ENCODE peak calls at places on chromosomes 6 and 20, in four cellular contexts. V, L, N and O are unnamed samples.

GRCh38 chr6:118187568-118188164 is 280.6 kb downstream of the SLC35F1 start:
- DNase-seq in V (no peak), L (no peak), N (no peak), O (no peak)

GRCh38 chr6:114862809-114863208 is 520.0 kb upstream of the HS3ST5 start:
- DNase-seq in V (no peak), L (no peak), N (no peak), O (no peak)

GRCh38 chr6:13614126-13614925 is 809 bp upstream of the NOL7 start:
- DNase-seq in V (no peak), L (no peak), N (peak), O (no peak)

GRCh38 chr6:143150291-143150690 is 89.6 kb downstream of the AIG1 start:
- DNase-seq in V (no peak), L (no peak), N (no peak), O (no peak)

GRCh38 chr6:162198925-162199324 is 528.6 kb downstream of the PRKN start:
- DNase-seq in V (no peak), L (no peak), N (peak), O (no peak)

GRCh38 chr6:36544228-36544627 is 3.1 kb downstream of the STK38 start:
- DNase-seq in V (no peak), L (no peak), N (no peak), O (no peak)

GRCh38 chr20:46406986-46407670 is 713 bp upstream of the ELMO2 start:
- DNase-seq in V (no peak), L (no peak), N (peak), O (peak)

GRCh38 chr6:71411882-71412281 is 123.3 kb downstream of the OGFRL1 start:
- DNase-seq in V (no peak), L (no peak), N (no peak), O (no peak)

GRCh38 chr6:39760246-39760952 is 31.8 kb upstream of the DAAM2 start:
- DNase-seq in V (no peak), L (no peak), N (no peak), O (no peak)

GRCh38 chr20:21554985-21555384 is 41.1 kb upstream of the NKX2-2 start:
- DNase-seq in V (no peak), L (no peak), N (no peak), O (no peak)

GRCh38 chr6:151376440-151376839 is 14.9 kb downstream of the ZBTB2 start:
- DNase-seq in V (no peak), L (no peak), N (no peak), O (no peak)

GRCh38 chr6:24520929-24521546 is 26.3 kb downstream of the ALDH5A1 start:
- DNase-seq in V (peak), L (no peak), N (peak), O (peak)

GRCh38 chr20:25683050-25683449 is 13.6 kb downstream of the ZNF337 start:
- DNase-seq in V (no peak), L (no peak), N (no peak), O (no peak)

GRCh38 chr6:125588268-125588667 is 161.2 kb upstream of the HEY2 start:
- DNase-seq in V (no peak), L (no peak), N (no peak), O (no peak)

GRCh38 chr20:11703119-11703518 is 214.6 kb upstream of the BTBD3 start:
- DNase-seq in V (no peak), L (no peak), N (no peak), O (no peak)

GRCh38 chr6:19417713-19418112 is 419.5 kb upstream of the ID4 start:
- DNase-seq in V (no peak), L (no peak), N (no peak), O (peak)

GRCh38 chr6:80335061-80335660 is 228.7 kb downstream of the BCKDHB start:
- DNase-seq in V (no peak), L (no peak), N (no peak), O (no peak)

GRCh38 chr20:48750941-48751620 is 76.7 kb downstream of the PREX1 start:
- DNase-seq in V (peak), L (no peak), N (no peak), O (no peak)

GRCh38 chr6:337782-338464 is 45.6 kb downstream of the DUSP22 start:
- DNase-seq in V (no peak), L (no peak), N (no peak), O (no peak)

GRCh38 chr20:9884666-9885065 is 45.8 kb upstream of the PAK5 start:
- DNase-seq in V (no peak), L (no peak), N (no peak), O (no peak)

GRCh38 chr6:112116215-112116614 is 28.8 kb downstream of the FAM229B start:
- DNase-seq in V (no peak), L (no peak), N (peak), O (no peak)

GRCh38 chr20:58045156-58045555 is 183.3 kb downstream of the ANKRD60 start:
- DNase-seq in V (peak), L (no peak), N (no peak), O (no peak)

GRCh38 chr20:32050851-32051556 is 1.0 kb upstream of the HCK start:
- DNase-seq in V (peak), L (no peak), N (no peak), O (no peak)

GRCh38 chr20:32966382-32966781 is 37.9 kb downstream of the SUN5 start:
- DNase-seq in V (no peak), L (no peak), N (no peak), O (no peak)

GRCh38 chr20:16945619-16946018 is 197.5 kb downstream of the OTOR start:
- DNase-seq in V (no peak), L (no peak), N (no peak), O (no peak)

GRCh38 chr6:106609699-106610098 is 19.6 kb downstream of the RTN4IP1 start:
- DNase-seq in V (no peak), L (no peak), N (peak), O (peak)

GRCh38 chr20:47606414-47607207 is 104.9 kb downstream of the NCOA3 start:
- DNase-seq in V (no peak), L (no peak), N (no peak), O (no peak)

GRCh38 chr20:13995086-13995665 is at the start of gene MACROD2:
- DNase-seq in V (peak), L (peak), N (peak), O (peak)

GRCh38 chr20:62956387-62957135 is 4.1 kb downstream of the SLC17A9 start:
- DNase-seq in V (no peak), L (no peak), N (no peak), O (no peak)

GRCh38 chr6:31401403-31401802 is 2.0 kb upstream of the MICA start:
- DNase-seq in V (no peak), L (no peak), N (peak), O (peak)

GRCh38 chr6:31402324-31403282 is 792 bp upstream of the MICA start:
- DNase-seq in V (no peak), L (no peak), N (no peak), O (no peak)

GRCh38 chr6:31400467-31401289 is 2.7 kb upstream of the MICA start:
- DNase-seq in V (peak), L (peak), N (peak), O (peak)

GRCh38 chr6:31397901-31398300 is 5.5 kb upstream of the MICA start:
- DNase-seq in V (no peak), L (no peak), N (no peak), O (no peak)

GRCh38 chr6:31399589-31400466 is 3.6 kb upstream of the MICA start:
- DNase-seq in V (peak), L (peak), N (peak), O (peak)
- TF ChIP-seq EZH2 in V (no peak), L (no peak), N (no peak), O (no peak)

DNA sequence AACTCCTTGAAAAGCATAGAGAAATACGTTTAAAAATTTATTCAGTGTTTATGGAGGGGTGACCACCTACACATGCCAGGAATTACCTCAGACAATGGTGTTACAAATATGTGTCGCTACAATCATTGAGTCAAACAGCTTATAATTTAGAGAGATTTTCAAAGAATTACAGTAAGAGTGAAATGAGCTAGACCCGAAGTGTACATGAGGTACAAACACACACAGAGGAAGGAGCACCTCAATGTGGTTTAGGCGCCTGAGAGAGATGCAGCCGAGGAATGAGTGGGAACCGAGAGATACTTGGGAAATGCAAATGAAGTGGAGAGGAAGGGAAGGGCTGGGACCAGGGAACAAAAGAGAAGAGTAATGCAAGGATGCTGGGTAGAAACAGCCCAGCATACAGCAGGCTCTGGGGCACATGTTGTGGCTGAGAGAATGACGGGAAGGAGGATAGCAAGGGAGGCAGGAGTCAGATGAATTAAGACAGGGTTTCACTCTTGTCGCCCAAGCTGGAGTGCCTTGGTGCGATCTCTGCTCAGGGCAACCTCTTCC is 15.5 kb downstream of the EEF1E1 start:
- DNase-seq in V (no peak), L (no peak), N (no peak), O (no peak)
- TF ChIP-seq MAX in V (peak), L (no peak), N (no peak), O (no peak)

DNA sequence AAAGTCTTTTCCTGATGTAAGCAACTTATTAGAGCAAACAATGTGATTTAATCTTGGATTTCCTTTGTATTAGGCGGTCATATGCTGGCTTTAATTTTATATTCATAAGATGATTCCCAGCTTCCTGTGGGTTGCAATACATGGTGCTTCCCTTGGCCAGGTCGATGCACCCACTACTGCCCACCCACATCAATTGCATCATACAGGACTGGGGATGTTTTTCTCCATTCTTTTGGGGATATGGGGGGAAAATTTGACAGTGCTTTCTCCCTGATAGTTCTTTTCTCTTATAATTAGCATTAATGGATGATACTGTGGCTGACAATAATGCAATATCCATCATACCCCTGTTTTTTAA is 187.6 kb downstream of the JARID2 start:
- DNase-seq in V (no peak), L (no peak), N (no peak), O (no peak)
- TF ChIP-seq FOSL1 in V (no peak), L (no peak), N (no peak), O (no peak)

GRCh38 chr6:28988536-28989415 is 16.3 kb downstream of the ZNF311 start:
- DNase-seq in V (peak), L (peak), N (no peak), O (peak)
- TF ChIP-seq EZH2 in V (no peak), L (no peak), N (no peak), O (no peak)

GRCh38 chr6:154508573-154509375 is 1.7 kb downstream of the CNKSR3 start:
- DNase-seq in V (no peak), L (peak), N (peak), O (no peak)

GRCh38 chr6:154507209-154507898 is 3.1 kb downstream of the CNKSR3 start:
- DNase-seq in V (no peak), L (no peak), N (peak), O (no peak)

GRCh38 chr6:154510144-154510905 is at the start of gene CNKSR3:
- DNase-seq in V (peak), L (peak), N (peak), O (peak)

GRCh38 chr6:154511735-154512097 is 1.2 kb upstream of the CNKSR3 start:
- DNase-seq in V (no peak), L (no peak), N (no peak), O (no peak)

GRCh38 chr6:154509421-154510143 is 903 bp downstream of the CNKSR3 start:
- DNase-seq in V (peak), L (peak), N (peak), O (no peak)
- TF ChIP-seq MAX in V (peak), L (peak), N (peak), O (no peak)

GRCh38 chr20:1438361-1438760 is 28.3 kb downstream of the NSFL1C start:
- DNase-seq in V (no peak), L (no peak), N (no peak), O (no peak)
- TF ChIP-seq FOSL1 in V (no peak), L (no peak), N (no peak), O (no peak)

GRCh38 chr20:41366546-41367392 is at the start of gene EMILIN3:
- DNase-seq in V (peak), L (no peak), N (no peak), O (no peak)
- TF ChIP-seq EZH2 in V (peak), L (no peak), N (no peak), O (no peak)

DNA sequence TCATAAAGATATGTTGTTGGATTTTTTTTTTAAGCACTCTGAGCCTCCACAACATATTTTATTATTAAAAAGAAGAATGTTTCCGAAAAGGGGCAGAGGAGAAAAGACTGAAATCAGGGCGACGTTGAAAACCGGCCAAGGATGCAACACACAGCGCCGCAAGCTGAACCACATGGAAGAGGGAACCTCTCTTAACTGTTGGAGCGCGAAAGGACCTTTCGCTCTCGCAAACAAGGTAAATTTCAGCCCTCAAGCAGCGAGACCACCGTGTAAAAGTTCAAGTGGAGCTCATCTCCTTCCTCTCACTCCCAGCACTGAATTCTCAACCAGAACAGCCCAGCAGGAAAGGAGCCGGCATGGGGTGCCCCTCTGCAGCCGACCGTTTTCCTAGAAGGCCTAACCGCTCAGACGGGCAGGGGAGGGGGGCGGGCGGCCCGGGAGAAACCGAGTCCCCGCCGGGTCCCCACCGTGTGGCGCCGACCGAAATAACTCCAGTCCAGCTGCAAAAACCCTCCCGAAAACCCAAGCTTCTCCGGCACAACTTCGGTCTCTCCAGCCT is 619 bp downstream of the GPR63 start:
- DNase-seq in V (no peak), L (peak), N (no peak), O (no peak)
- TF ChIP-seq MAX in V (no peak), L (no peak), N (no peak), O (no peak)